ENCODE peak calls at places on chromosomes 13 and 19, in seven cellular contexts. H is SK-N-SH, T is neural progenitor cell, Z is neuronal stem cell, Y is colonic mucosa, N is PC-3, F is mesenchymal stem cell. O is an unnamed sample.

GRCh38 chr19:39524495-39524894 is 8.2 kb downstream of the EID2B start:
- DNase-seq in H (no peak), T (no peak), Z (no peak), Y (no peak), N (no peak), F (no peak), O (no peak)

GRCh38 chr13:73167046-73167820 is 108.4 kb downstream of the KLF5 start:
- DNase-seq in H (no peak), T (no peak), Z (no peak), Y (no peak), N (peak), F (no peak), O (no peak)

GRCh38 chr13:70366720-70367119 is 258.5 kb upstream of the KLHL1 start:
- DNase-seq in H (no peak), T (no peak), Z (no peak), Y (no peak), N (no peak), F (no peak), O (no peak)

GRCh38 chr13:74200081-74200480 is 65.9 kb upstream of the KLF12 start:
- DNase-seq in H (no peak), T (no peak), Z (no peak), Y (no peak), N (no peak), F (no peak), O (no peak)

GRCh38 chr19:39438270-39438934 is 2.7 kb upstream of the RPS16 start:
- DNase-seq in H (no peak), T (no peak), Z (no peak), Y (no peak), N (peak), F (peak), O (no peak)

GRCh38 chr13:45119469-45119989 is 781 bp upstream of the GTF2F2 start:
- DNase-seq in H (peak), T (peak), Z (no peak), Y (peak), N (no peak), F (peak), O (no peak)

GRCh38 chr19:19575411-19575810 is 37.3 kb downstream of the CILP2 start:
- DNase-seq in H (no peak), T (peak), Z (no peak), Y (no peak), N (no peak), F (no peak), O (peak)

GRCh38 chr19:2170987-2171348 is 7.2 kb downstream of the DOT1L start:
- DNase-seq in H (no peak), T (no peak), Z (no peak), Y (no peak), N (no peak), F (no peak), O (no peak)

GRCh38 chr13:99431927-99432636 is 69.2 kb upstream of the TM9SF2 start:
- DNase-seq in H (no peak), T (no peak), Z (no peak), Y (no peak), N (no peak), F (no peak), O (no peak)

GRCh38 chr13:33392794-33393371 is 107.3 kb upstream of the STARD13 start:
- DNase-seq in H (no peak), T (no peak), Z (no peak), Y (no peak), N (no peak), F (no peak), O (no peak)

GRCh38 chr13:20828540-20829364 is 55.0 kb upstream of the EEF1AKMT1 start:
- DNase-seq in H (peak), T (peak), Z (peak), Y (peak), N (peak), F (peak), O (no peak)

GRCh38 chr13:89845874-89846273 is 1501.6 kb upstream of the MIR17HG start:
- DNase-seq in H (no peak), T (no peak), Z (no peak), Y (no peak), N (no peak), F (peak), O (no peak)

GRCh38 chr13:91817250-91817649 is 418.8 kb downstream of the GPC5 start:
- DNase-seq in H (peak), T (no peak), Z (no peak), Y (no peak), N (peak), F (peak), O (no peak)

GRCh38 chr13:36764957-36765356 is 54.1 kb upstream of the RFXAP start:
- DNase-seq in H (no peak), T (no peak), Z (no peak), Y (no peak), N (no peak), F (no peak), O (peak)

GRCh38 chr13:97141564-97142005 is 80.5 kb upstream of the MBNL2 start:
- DNase-seq in H (no peak), T (peak), Z (peak), Y (peak), N (peak), F (peak), O (peak)
- H3K9ac ChIP-seq in H (peak), T (no peak), Z (no peak), Y (peak), N (peak), F (peak), O (no peak)

GRCh38 chr19:15869873-15870272 is 28.0 kb downstream of the CYP4F2 start:
- DNase-seq in H (no peak), T (no peak), Z (no peak), Y (no peak), N (no peak), F (no peak), O (no peak)

GRCh38 chr19:15866646-15867045 is 31.2 kb downstream of the CYP4F2 start:
- DNase-seq in H (no peak), T (no peak), Z (no peak), Y (no peak), N (no peak), F (no peak), O (no peak)

GRCh38 chr19:15871570-15871969 is 26.3 kb downstream of the CYP4F2 start:
- DNase-seq in H (no peak), T (no peak), Z (no peak), Y (no peak), N (no peak), F (no peak), O (no peak)

GRCh38 chr19:15864824-15865223 is 33.0 kb downstream of the CYP4F2 start:
- DNase-seq in H (no peak), T (no peak), Z (no peak), Y (no peak), N (no peak), F (no peak), O (no peak)

GRCh38 chr19:15869109-15869555 is 28.7 kb downstream of the CYP4F2 start:
- DNase-seq in H (peak), T (no peak), Z (peak), Y (peak), N (peak), F (no peak), O (no peak)
- H3K9ac ChIP-seq in H (no peak), T (no peak), Z (no peak), Y (no peak), N (no peak), F (no peak), O (no peak)

GRCh38 chr19:45079063-45079910 is at the start of gene GEMIN7:
- DNase-seq in H (peak), T (peak), Z (peak), Y (peak), N (peak), F (peak), O (peak)

GRCh38 chr19:45075215-45076028 is 856 bp downstream of the ZNF296 start:
- DNase-seq in H (no peak), T (peak), Z (no peak), Y (peak), N (peak), F (no peak), O (peak)

GRCh38 chr19:45078390-45079062 is 534 bp upstream of the GEMIN7 start:
- DNase-seq in H (no peak), T (no peak), Z (no peak), Y (no peak), N (no peak), F (no peak), O (no peak)

GRCh38 chr19:45076029-45076850 is at the start of gene ZNF296:
- DNase-seq in H (no peak), T (peak), Z (peak), Y (peak), N (peak), F (peak), O (peak)

GRCh38 chr19:45076851-45077730 is 813 bp upstream of the ZNF296 start:
- DNase-seq in H (no peak), T (no peak), Z (no peak), Y (peak), N (no peak), F (no peak), O (peak)
- H3K9ac ChIP-seq in H (no peak), T (no peak), Z (peak), Y (peak), N (peak), F (peak), O (no peak)

DNA sequence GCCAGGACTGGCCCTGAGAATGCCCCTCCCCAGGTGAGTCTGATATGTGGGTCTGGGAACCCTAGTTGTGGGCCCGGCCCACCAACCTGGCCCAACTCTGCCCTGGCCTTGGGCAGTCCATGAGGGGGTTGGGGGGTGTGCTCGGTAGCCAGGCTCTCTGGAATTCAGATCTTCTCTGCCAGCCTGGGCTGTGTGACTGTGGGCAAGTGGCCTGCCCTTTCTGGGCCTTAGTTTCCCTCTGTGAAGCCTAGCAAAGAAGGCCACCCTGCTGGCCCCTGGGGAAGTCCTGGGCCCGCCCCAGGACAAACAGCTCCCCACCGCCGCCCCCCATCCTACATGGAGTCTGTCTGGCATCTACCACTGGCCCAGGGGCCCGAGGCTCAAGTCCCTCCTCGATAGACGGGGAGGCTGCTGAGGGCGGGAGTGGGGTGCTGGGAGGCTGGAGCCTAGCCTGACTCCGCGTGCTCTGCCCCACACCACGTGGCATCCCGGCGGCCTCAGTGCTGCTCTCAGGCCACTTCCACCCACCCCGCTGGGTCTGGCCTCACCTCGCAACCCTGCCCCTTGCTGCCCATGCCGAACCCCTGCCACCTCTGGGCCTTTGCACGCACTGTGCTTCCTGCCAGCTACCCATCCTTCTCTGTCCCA is 8.3 kb upstream of the TBXA2R start:
- DNase-seq in H (no peak), T (no peak), Z (no peak), Y (no peak), N (no peak), F (no peak), O (no peak)
- H3K9ac ChIP-seq in H (no peak), T (no peak), Z (peak), Y (no peak), N (no peak), F (no peak), O (no peak)

GRCh38 chr19:13036366-13036976 is 41.2 kb downstream of the NFIX start:
- DNase-seq in H (no peak), T (no peak), Z (no peak), Y (peak), N (peak), F (no peak), O (no peak)
- H3K9ac ChIP-seq in H (peak), T (no peak), Z (no peak), Y (peak), N (peak), F (peak), O (no peak)

GRCh38 chr19:35247526-35248309 is 1.1 kb upstream of the LSR start:
- DNase-seq in H (no peak), T (peak), Z (peak), Y (peak), N (peak), F (no peak), O (peak)
- H3K9ac ChIP-seq in H (no peak), T (peak), Z (no peak), Y (peak), N (peak), F (no peak), O (peak)

GRCh38 chr13:38265135-38265497 is 84.5 kb upstream of the UFM1 start:
- DNase-seq in H (no peak), T (no peak), Z (no peak), Y (no peak), N (no peak), F (no peak), O (no peak)
- H3K9ac ChIP-seq in H (no peak), T (no peak), Z (no peak), Y (no peak), N (no peak), F (no peak), O (no peak)

DNA sequence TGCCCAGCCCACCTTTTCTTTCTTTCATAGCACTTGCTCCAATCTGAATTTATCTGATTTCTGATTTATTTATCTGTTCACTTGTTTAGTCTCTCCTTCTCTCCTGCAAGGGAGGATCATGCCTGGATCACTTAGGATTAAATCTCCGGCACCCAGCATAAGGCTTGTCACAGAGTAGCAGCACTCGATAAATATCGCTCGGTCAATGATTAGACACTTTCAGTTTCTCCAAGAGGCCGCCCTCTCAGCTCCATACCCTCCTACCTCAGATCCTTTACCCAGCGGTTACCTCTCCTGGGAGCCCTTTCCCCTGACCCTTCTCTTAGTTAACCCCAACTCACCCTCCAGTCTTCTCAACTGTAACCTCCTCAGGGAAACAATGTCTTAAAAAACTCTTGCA is 1.4 kb downstream of the CLIP3 start:
- DNase-seq in H (no peak), T (no peak), Z (no peak), Y (no peak), N (no peak), F (no peak), O (no peak)
- H3K9ac ChIP-seq in H (no peak), T (no peak), Z (no peak), Y (no peak), N (no peak), F (peak), O (no peak)

DNA sequence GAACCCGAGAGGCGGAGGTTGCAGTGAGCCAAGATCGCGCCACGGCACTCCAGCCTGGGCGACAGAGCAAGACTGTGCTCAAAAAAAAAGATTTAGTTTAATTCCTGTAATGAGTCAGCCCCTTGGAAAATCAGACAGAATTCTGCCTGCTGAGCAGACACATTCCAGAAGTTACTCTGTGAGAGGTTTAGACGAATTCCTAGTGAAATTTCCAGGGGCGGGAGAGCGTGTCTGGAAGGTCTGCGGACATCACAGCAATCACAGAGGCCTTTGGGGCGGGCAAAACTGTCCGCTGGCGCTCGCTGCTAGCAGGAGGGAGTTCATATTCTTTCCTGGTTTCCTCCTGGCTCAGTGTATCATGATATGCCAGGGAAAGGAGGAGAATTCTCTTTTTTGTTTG is 17.5 kb downstream of the MISP start:
- DNase-seq in H (no peak), T (no peak), Z (no peak), Y (no peak), N (no peak), F (peak), O (no peak)
- H3K9ac ChIP-seq in H (no peak), T (no peak), Z (no peak), Y (no peak), N (no peak), F (peak), O (no peak)

GRCh38 chr13:34926513-34926912 is 15.6 kb upstream of the NBEA start:
- DNase-seq in H (no peak), T (peak), Z (no peak), Y (no peak), N (peak), F (peak), O (no peak)
- H3K9ac ChIP-seq in H (no peak), T (no peak), Z (no peak), Y (no peak), N (no peak), F (no peak), O (no peak)